ENCODE peak calls at places on chromosomes 1 and 21, in seven cellular contexts. Z, U, Q, S, G, H and K are unnamed samples.

GRCh38 chr1:219676012-219676770 is 63.3 kb upstream of the ZC3H11B start:
- DNase-seq in Z (no peak), U (no peak), Q (no peak), S (no peak), G (no peak), H (no peak), K (no peak)

GRCh38 chr1:223137402-223138100 is 5.5 kb downstream of the TLR5 start:
- DNase-seq in Z (peak), U (no peak), Q (peak), S (no peak), G (no peak), H (no peak), K (no peak)

GRCh38 chr1:208000504-208000903 is 89.6 kb upstream of the CD34 start:
- DNase-seq in Z (peak), U (no peak), Q (no peak), S (no peak), G (no peak), H (no peak), K (no peak)

GRCh38 chr1:10606070-10606469 is 131.3 kb downstream of the PEX14 start:
- DNase-seq in Z (no peak), U (no peak), Q (no peak), S (no peak), G (no peak), H (no peak), K (no peak)

GRCh38 chr1:147252540-147252939 is 10.1 kb downstream of the CHD1L start:
- DNase-seq in Z (no peak), U (no peak), Q (no peak), S (no peak), G (no peak), H (no peak), K (no peak)

GRCh38 chr1:204867203-204867602 is 3.5 kb upstream of the NFASC start:
- DNase-seq in Z (no peak), U (no peak), Q (no peak), S (no peak), G (no peak), H (no peak), K (no peak)

GRCh38 chr1:87061742-87062156 is 147.3 kb downstream of the HS2ST1 start:
- DNase-seq in Z (no peak), U (no peak), Q (peak), S (peak), G (no peak), H (no peak), K (no peak)

GRCh38 chr1:101520302-101520701 is 283.5 kb downstream of the S1PR1 start:
- DNase-seq in Z (no peak), U (peak), Q (peak), S (no peak), G (no peak), H (no peak), K (no peak)

GRCh38 chr1:64161347-64162080 is 41.9 kb upstream of the UBE2U start:
- DNase-seq in Z (no peak), U (peak), Q (no peak), S (no peak), G (no peak), H (no peak), K (no peak)

GRCh38 chr1:199302554-199302953 is 663.7 kb downstream of the PTPRC start:
- DNase-seq in Z (no peak), U (peak), Q (peak), S (no peak), G (no peak), H (no peak), K (no peak)

GRCh38 chr21:17044696-17045095 is 468.1 kb upstream of the CXADR start:
- DNase-seq in Z (no peak), U (no peak), Q (no peak), S (no peak), G (no peak), H (no peak), K (no peak)

GRCh38 chr1:223326776-223327175 is 37.2 kb downstream of the SUSD4 start:
- DNase-seq in Z (no peak), U (no peak), Q (peak), S (no peak), G (no peak), H (no peak), K (no peak)

GRCh38 chr1:178531897-178532296 is 19.0 kb downstream of the TEX35 start:
- DNase-seq in Z (no peak), U (no peak), Q (no peak), S (no peak), G (no peak), H (peak), K (no peak)

GRCh38 chr1:185934476-185935189 is 200.4 kb downstream of the HMCN1 start:
- DNase-seq in Z (no peak), U (no peak), Q (no peak), S (peak), G (no peak), H (no peak), K (no peak)